ENCODE peak calls at places on chromosomes 12 and 14, in five cellular contexts. K, I, C, E and W are unnamed samples.
A peak's percentile ranks its signal among the peaks of the same experiment; 100 is the strongest.

GRCh38 chr12:108532061-108532848 is 17.2 kb downstream of the FICD start:
- DNase-seq in C (no peak), E (no peak), K (no peak), I (no peak), W (no peak)

GRCh38 chr12:95700316-95700785 is 90.2 kb downstream of the NTN4 start:
- DNase-seq in C (no peak), I (no peak), E (no peak), K (no peak), W (no peak)

GRCh38 chr12:19412844-19413243 is 26.4 kb upstream of the AEBP2 start:
- DNase-seq in K (no peak), E (no peak), C (no peak), I (no peak), W (peak; percentile 55)

GRCh38 chr14:76908834-76909233 is 82.6 kb downstream of the LRRC74A start:
- DNase-seq in I (no peak), E (no peak), C (no peak), K (no peak), W (peak; percentile 86)

GRCh38 chr14:55028066-55028465 is 1.0 kb downstream of the SOCS4 start:
- DNase-seq in I (no peak), C (no peak), E (no peak), K (no peak), W (no peak)

GRCh38 chr12:61095131-61095530 is 1165.1 kb upstream of the USP15 start:
- DNase-seq in I (no peak), E (no peak), C (no peak), K (no peak), W (no peak)

GRCh38 chr12:24861751-24862575 is 86.9 kb downstream of the BCAT1 start:
- DNase-seq in I (no peak), E (no peak), K (peak; percentile 51), C (no peak), W (no peak)

GRCh38 chr12:112380663-112381420 is 1.4 kb downstream of the HECTD4 start:
- DNase-seq in K (no peak), I (no peak), E (no peak), C (no peak), W (peak; percentile 76)

GRCh38 chr12:2613674-2614073 is 181.1 kb upstream of the FKBP4 start:
- DNase-seq in K (no peak), I (no peak), E (peak; percentile 89), C (no peak), W (no peak)

GRCh38 chr12:58414398-58414871 is 473.1 kb downstream of the ATP23 start:
- DNase-seq in C (no peak), K (no peak), I (no peak), E (no peak), W (no peak)

GRCh38 chr12:131468206-131468605 is 242.7 kb upstream of the SFSWAP start:
- DNase-seq in C (no peak), K (no peak), E (peak; percentile 44), I (no peak), W (peak; percentile 67)

GRCh38 chr12:63103489-63104131 is 47.4 kb downstream of the AVPR1A start:
- DNase-seq in K (peak; percentile 15), I (no peak), C (no peak), E (no peak), W (no peak)

GRCh38 chr14:93520053-93520607 is 89.4 kb downstream of the UNC79 start:
- DNase-seq in E (no peak), I (no peak), C (no peak), K (no peak), W (no peak)

GRCh38 chr12:12683725-12684124 is 12.3 kb downstream of the GPR19 start:
- DNase-seq in K (no peak), I (no peak), C (no peak), E (no peak), W (no peak)

GRCh38 chr12:30514666-30515065 is 181.0 kb downstream of the IPO8 start:
- DNase-seq in E (no peak), I (no peak), C (no peak), K (no peak), W (no peak)

GRCh38 chr14:81289516-81289915 is 68.8 kb upstream of the GTF2A1 start:
- DNase-seq in C (no peak), I (no peak), E (no peak), K (no peak), W (no peak)

GRCh38 chr12:30345735-30346445 is 349.8 kb downstream of the IPO8 start:
- DNase-seq in E (no peak), I (no peak), C (no peak), K (no peak), W (no peak)

GRCh38 chr12:113098428-113099028 is 37.0 kb downstream of the RASAL1 start:
- DNase-seq in C (peak; percentile 91), K (peak; percentile 79), I (peak; percentile 88), E (no peak), W (peak; percentile 89)

GRCh38 chr12:127664901-127665300 is 602.1 kb upstream of the TMEM132C start:
- DNase-seq in C (no peak), I (no peak), K (no peak), E (no peak), W (no peak)

GRCh38 chr12:3229577-3229976 is 152.4 kb downstream of the TSPAN9 start:
- DNase-seq in E (no peak), I (no peak), K (no peak), C (no peak), W (no peak)

GRCh38 chr14:41899416-41899815 is 292.7 kb downstream of the LRFN5 start:
- DNase-seq in I (no peak), C (no peak), E (no peak), K (no peak), W (no peak)

GRCh38 chr14:23076785-23077408 is 18.0 kb downstream of the ACIN1 start:
- DNase-seq in K (peak; percentile 68), I (no peak), E (peak; percentile 16), C (no peak), W (no peak)

GRCh38 chr14:23071975-23072539 is 14.7 kb upstream of the CDH24 start:
- DNase-seq in I (no peak), K (no peak), C (no peak), E (no peak), W (no peak)

GRCh38 chr14:23071244-23071974 is 14.1 kb upstream of the CDH24 start:
- DNase-seq in E (peak; percentile 96), K (peak; percentile 94), I (peak; percentile 81), C (peak; percentile 89), W (peak; percentile 92)

GRCh38 chr14:23077962-23078361 is 17.0 kb downstream of the ACIN1 start:
- DNase-seq in K (no peak), C (no peak), E (peak; percentile 78), I (no peak), W (no peak)

DNA sequence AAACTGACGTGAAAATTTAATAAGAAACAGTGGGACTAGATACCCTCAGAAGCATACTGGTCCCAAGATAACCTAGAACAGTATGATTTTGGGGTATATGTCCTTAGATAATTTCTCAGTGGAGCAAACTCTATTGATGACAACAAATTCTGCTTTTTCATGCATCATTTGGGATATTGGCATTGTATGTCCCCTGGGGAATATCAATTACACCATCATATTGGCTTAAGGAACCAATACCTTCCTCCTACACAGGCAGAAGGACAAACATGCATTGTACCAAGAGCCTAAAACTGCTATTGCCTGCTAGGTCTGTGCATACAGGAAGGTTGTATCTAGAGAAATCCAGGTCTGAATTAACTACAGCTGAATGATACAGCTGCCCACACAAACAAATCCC is 17.6 kb upstream of the CDH24 start:
- DNase-seq in E (no peak), K (no peak), I (no peak), C (no peak), W (no peak)
- TF ChIP-seq POLR2AphosphoS5 in E (no peak), K (no peak), I (no peak), C (no peak), W (no peak)

DNA sequence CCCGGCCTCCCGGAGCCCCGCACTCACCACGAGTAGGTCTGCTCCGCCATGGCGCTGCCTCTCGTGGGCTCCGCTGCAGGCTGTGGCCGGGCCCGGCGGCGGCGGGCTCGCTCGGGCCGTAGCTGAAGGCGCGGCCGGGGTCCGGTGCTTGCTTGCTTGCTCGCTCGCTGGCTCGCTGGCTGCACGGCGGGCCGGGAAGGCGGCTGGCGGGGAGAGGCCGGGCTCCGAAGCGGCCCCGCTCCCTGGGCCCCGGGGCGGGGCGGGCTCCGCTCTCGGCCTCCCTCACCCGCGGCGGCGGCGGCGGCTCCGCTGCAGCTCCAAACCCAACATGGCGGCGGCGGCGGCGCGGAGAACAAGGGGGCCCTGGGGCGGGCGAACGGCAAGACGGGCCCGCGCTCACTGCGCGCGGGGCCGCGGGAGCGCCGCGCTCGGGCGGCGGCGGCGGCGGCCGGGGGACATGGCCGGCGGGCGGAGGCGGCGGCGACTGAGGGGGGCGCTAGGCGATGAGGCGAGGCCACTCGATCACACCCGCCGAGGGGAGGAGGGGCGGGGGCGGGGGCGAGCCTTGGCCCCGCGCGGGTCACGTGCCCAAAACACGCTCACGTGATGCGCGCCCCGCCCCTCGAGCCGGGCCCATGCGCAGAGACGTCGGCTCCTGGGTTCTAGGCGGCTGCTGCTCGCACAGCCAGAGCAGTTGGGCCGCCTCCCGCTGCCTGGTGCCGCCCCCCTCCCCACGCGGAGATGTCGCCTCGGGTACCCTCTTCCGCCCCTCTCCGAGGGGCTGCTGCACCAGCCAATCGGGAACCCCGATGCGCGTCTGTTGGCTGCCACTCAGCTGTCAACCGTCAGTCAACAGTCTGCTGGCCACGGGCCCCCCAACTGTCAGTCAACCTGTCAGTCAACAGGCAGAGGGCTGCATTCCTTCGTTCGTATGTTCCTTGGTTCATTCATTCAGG is at the start of gene SPPL3:
- DNase-seq in C (peak; percentile 94), K (peak; percentile 75), I (peak; percentile 86), E (no peak), W (peak; percentile 98)
- TF ChIP-seq POLR2A in C (peak; percentile 57), K (peak; percentile 27), I (peak; percentile 31), E (no peak), W (peak; percentile 52)

DNA sequence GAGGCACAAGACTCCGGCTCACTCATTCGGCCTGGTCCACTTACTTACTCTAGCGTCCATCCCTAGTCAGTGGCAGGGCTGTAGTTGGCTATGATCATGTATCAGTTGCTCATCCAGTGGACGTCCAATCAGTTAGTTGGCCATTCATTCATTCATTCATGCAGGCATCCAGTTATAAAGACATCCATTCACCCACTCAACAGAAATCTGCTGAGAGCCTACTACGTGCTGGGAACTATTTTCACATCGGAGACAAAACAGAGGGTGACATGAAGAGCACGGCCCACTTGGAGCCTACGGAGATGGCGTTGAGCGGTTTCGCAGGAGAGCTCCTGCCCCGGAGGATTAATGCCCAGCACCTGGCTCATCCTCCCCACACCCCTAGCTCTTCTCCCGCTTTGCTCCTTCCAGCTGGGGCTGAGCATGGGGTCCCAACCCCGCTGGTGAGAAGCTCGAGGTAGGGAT is 49.7 kb downstream of the SNAPC1 start:
- DNase-seq in E (no peak), K (no peak), I (no peak), C (no peak), W (no peak)
- H3K27me3 ChIP-seq in E (no peaks in the 10 kb centered on the region), K (peaks cover 59% of the 10 kb centered on the region), I (no peaks in the 10 kb centered on the region), C (peaks cover 32% of the 10 kb centered on the region), W (peaks cover 2% of the 10 kb centered on the region)

DNA sequence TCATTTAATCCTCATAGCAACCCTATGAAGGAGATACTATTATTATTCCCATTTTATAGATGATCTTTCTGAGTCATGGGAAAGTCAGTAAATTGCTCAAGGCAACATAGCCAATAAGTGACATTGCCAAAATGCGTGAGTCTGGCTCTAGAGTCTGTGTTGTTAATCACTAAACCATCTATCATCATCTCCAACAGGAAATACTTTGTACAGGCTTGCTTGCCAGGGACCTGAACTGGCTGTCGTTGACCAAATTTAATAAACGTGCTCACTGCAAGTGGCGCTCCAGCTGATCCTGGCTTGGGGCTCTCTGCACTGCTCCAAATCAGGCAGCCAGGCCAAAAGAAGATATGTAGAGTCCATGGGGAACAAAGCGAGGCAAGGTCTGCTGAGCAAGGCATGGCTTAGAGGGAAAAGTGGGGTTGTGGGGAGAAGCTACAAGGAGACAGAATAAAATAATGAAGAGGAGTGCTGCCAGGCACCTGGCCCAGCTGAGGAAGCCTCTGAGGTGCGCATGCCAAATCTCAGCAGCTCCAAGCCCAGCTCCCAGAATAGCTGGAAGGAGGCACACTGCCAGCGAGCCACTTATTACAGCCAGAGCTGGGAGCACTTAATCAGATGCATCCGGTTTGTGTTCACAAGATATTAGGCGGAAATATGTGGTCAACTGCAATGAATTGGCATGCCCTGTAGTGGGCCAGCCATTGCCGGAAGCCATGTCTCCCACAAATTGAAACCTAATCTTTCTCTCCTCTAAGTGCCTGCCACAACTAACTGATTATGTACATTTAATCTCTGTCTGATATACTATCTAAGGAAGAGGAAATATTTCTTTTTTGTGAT is 43.3 kb upstream of the PTPRO start:
- DNase-seq in K (no peak), C (peak; percentile 75), I (peak; percentile 61), E (peak; percentile 93), W (peak; percentile 77)
- TF ChIP-seq POLR2AphosphoS5 in K (no peak), C (no peak), I (peak; percentile 11), E (peak; percentile 48), W (no peak)